ENCODE peak calls at places on chromosome 19, in eight cellular contexts. One of them, this sample, is unnamed.

GRCh38 chr19:6047741-6048231 is 62.5 kb downstream of the RFX2 start:
- DNase-seq in erythroblast: no peak
- DNase-seq in cardiac muscle cell: peak; percentile 70
- DNase-seq in glutamatergic neuron: peak; percentile 64
- DNase-seq in effector CD8-positive, alpha-beta T cell: no peak
- DNase-seq in stomach: no peak
- DNase-seq in endothelial cell: peak; percentile 67
- DNase-seq in GM12892: no peak
- DNase-seq in this sample: peak; percentile 62

GRCh38 chr19:41887711-41888382 is 4.9 kb downstream of the ARHGEF1 start:
- DNase-seq in endothelial cell: no peak
- DNase-seq in erythroblast: no peak
- DNase-seq in effector CD8-positive, alpha-beta T cell: peak; percentile 62
- DNase-seq in glutamatergic neuron: no peak
- DNase-seq in GM12892: no peak
- DNase-seq in stomach: peak; percentile 76
- DNase-seq in cardiac muscle cell: no peak
- DNase-seq in this sample: peak; percentile 94

GRCh38 chr19:13366529-13367143 is 139.6 kb downstream of the CACNA1A start:
- DNase-seq in effector CD8-positive, alpha-beta T cell: no peak
- DNase-seq in cardiac muscle cell: peak; percentile 36
- DNase-seq in GM12892: no peak
- DNase-seq in stomach: no peak
- DNase-seq in endothelial cell: peak; percentile 21
- DNase-seq in glutamatergic neuron: peak; percentile 17
- DNase-seq in erythroblast: peak; percentile 16
- DNase-seq in this sample: no peak

GRCh38 chr19:10289167-10289835 is 451 bp upstream of the ICAM5 start:
- DNase-seq in erythroblast: peak; percentile 91
- DNase-seq in cardiac muscle cell: peak; percentile 77
- DNase-seq in effector CD8-positive, alpha-beta T cell: peak; percentile 40
- DNase-seq in endothelial cell: no peak
- DNase-seq in stomach: peak; percentile 37
- DNase-seq in glutamatergic neuron: peak; percentile 46
- DNase-seq in GM12892: no peak
- DNase-seq in this sample: peak; percentile 68

GRCh38 chr19:16383584-16384161 is 59.0 kb downstream of the KLF2 start:
- DNase-seq in stomach: no peak
- DNase-seq in GM12892: no peak
- DNase-seq in endothelial cell: no peak
- DNase-seq in erythroblast: no peak
- DNase-seq in effector CD8-positive, alpha-beta T cell: no peak
- DNase-seq in glutamatergic neuron: no peak
- DNase-seq in cardiac muscle cell: no peak
- DNase-seq in this sample: no peak

GRCh38 chr19:33819875-33820781 is 23.5 kb downstream of the KCTD15 start:
- DNase-seq in glutamatergic neuron: peak; percentile 61
- DNase-seq in cardiac muscle cell: peak; percentile 63
- DNase-seq in effector CD8-positive, alpha-beta T cell: no peak
- DNase-seq in endothelial cell: peak; percentile 55
- DNase-seq in stomach: peak; percentile 88
- DNase-seq in erythroblast: peak; percentile 81
- DNase-seq in GM12892: no peak
- DNase-seq in this sample: peak; percentile 85

GRCh38 chr19:29379257-29379986 is 146.4 kb upstream of the VSTM2B start:
- DNase-seq in cardiac muscle cell: no peak
- DNase-seq in erythroblast: no peak
- DNase-seq in endothelial cell: no peak
- DNase-seq in glutamatergic neuron: no peak
- DNase-seq in effector CD8-positive, alpha-beta T cell: no peak
- DNase-seq in GM12892: no peak
- DNase-seq in stomach: peak; percentile 16
- DNase-seq in this sample: no peak

GRCh38 chr19:40392123-40392522 is 2.1 kb upstream of the HIPK4 start:
- DNase-seq in GM12892: no peak
- DNase-seq in stomach: no peak
- DNase-seq in endothelial cell: no peak
- DNase-seq in effector CD8-positive, alpha-beta T cell: no peak
- DNase-seq in erythroblast: no peak
- DNase-seq in cardiac muscle cell: no peak
- DNase-seq in glutamatergic neuron: no peak
- DNase-seq in this sample: no peak

GRCh38 chr19:566403-566802 is 6.0 kb upstream of the BSG start:
- DNase-seq in stomach: no peak
- DNase-seq in GM12892: no peak
- DNase-seq in erythroblast: peak; percentile 52
- DNase-seq in cardiac muscle cell: peak; percentile 64
- DNase-seq in endothelial cell: no peak
- DNase-seq in effector CD8-positive, alpha-beta T cell: no peak
- DNase-seq in glutamatergic neuron: no peak
- DNase-seq in this sample: peak; percentile 68

GRCh38 chr19:1172353-1173159 is 1.5 kb downstream of the SBNO2 start:
- DNase-seq in endothelial cell: peak; percentile 41
- DNase-seq in effector CD8-positive, alpha-beta T cell: no peak
- DNase-seq in GM12892: no peak
- DNase-seq in glutamatergic neuron: no peak
- DNase-seq in cardiac muscle cell: no peak
- DNase-seq in erythroblast: no peak
- DNase-seq in stomach: peak; percentile 63
- DNase-seq in this sample: no peak

GRCh38 chr19:14758816-14759215 is 19.5 kb downstream of the ADGRE2 start:
- DNase-seq in glutamatergic neuron: no peak
- DNase-seq in endothelial cell: no peak
- DNase-seq in cardiac muscle cell: no peak
- DNase-seq in stomach: no peak
- DNase-seq in GM12892: no peak
- DNase-seq in erythroblast: no peak
- DNase-seq in effector CD8-positive, alpha-beta T cell: no peak
- DNase-seq in this sample: no peak

GRCh38 chr19:4902796-4903195 is at the start of gene ARRDC5:
- DNase-seq in endothelial cell: no peak
- DNase-seq in stomach: no peak
- DNase-seq in glutamatergic neuron: no peak
- DNase-seq in cardiac muscle cell: no peak
- DNase-seq in erythroblast: no peak
- DNase-seq in effector CD8-positive, alpha-beta T cell: no peak
- DNase-seq in GM12892: no peak
- DNase-seq in this sample: no peak

GRCh38 chr19:51546650-51547396 is 15.4 kb upstream of the SIGLEC6 start:
- DNase-seq in cardiac muscle cell: no peak
- DNase-seq in endothelial cell: peak; percentile 54
- DNase-seq in effector CD8-positive, alpha-beta T cell: no peak
- DNase-seq in erythroblast: peak; percentile 97
- DNase-seq in GM12892: no peak
- DNase-seq in stomach: no peak
- DNase-seq in glutamatergic neuron: no peak
- DNase-seq in this sample: no peak

GRCh38 chr19:31461814-31462539 is 112.7 kb upstream of the TSHZ3 start:
- DNase-seq in stomach: no peak
- DNase-seq in endothelial cell: no peak
- DNase-seq in effector CD8-positive, alpha-beta T cell: no peak
- DNase-seq in cardiac muscle cell: no peak
- DNase-seq in erythroblast: no peak
- DNase-seq in GM12892: no peak
- DNase-seq in glutamatergic neuron: no peak
- DNase-seq in this sample: no peak

GRCh38 chr19:15643387-15643786 is 2.7 kb downstream of the CYP4F3 start:
- DNase-seq in GM12892: no peak
- DNase-seq in erythroblast: no peak
- DNase-seq in effector CD8-positive, alpha-beta T cell: no peak
- DNase-seq in stomach: no peak
- DNase-seq in cardiac muscle cell: no peak
- DNase-seq in glutamatergic neuron: no peak
- DNase-seq in endothelial cell: no peak
- DNase-seq in this sample: no peak

GRCh38 chr19:5254944-5255343 is 85.7 kb downstream of the PTPRS start:
- DNase-seq in erythroblast: no peak
- DNase-seq in glutamatergic neuron: no peak
- DNase-seq in cardiac muscle cell: no peak
- DNase-seq in stomach: no peak
- DNase-seq in GM12892: no peak
- DNase-seq in endothelial cell: no peak
- DNase-seq in effector CD8-positive, alpha-beta T cell: no peak
- DNase-seq in this sample: no peak

GRCh38 chr19:28915737-28916460 is 297.1 kb downstream of the UQCRFS1 start:
- DNase-seq in GM12892: no peak
- DNase-seq in glutamatergic neuron: no peak
- DNase-seq in erythroblast: no peak
- DNase-seq in stomach: no peak
- DNase-seq in cardiac muscle cell: no peak
- DNase-seq in endothelial cell: no peak
- DNase-seq in effector CD8-positive, alpha-beta T cell: no peak
- DNase-seq in this sample: no peak

GRCh38 chr19:12953456-12954149 is 3.4 kb downstream of the GADD45GIP1 start:
- DNase-seq in erythroblast: no peak
- DNase-seq in stomach: no peak
- DNase-seq in glutamatergic neuron: no peak
- DNase-seq in GM12892: no peak
- DNase-seq in effector CD8-positive, alpha-beta T cell: no peak
- DNase-seq in endothelial cell: no peak
- DNase-seq in cardiac muscle cell: no peak
- DNase-seq in this sample: no peak

GRCh38 chr19:3370214-3370720 is 3.9 kb downstream of the NFIC start:
- DNase-seq in stomach: no peak
- DNase-seq in effector CD8-positive, alpha-beta T cell: no peak
- DNase-seq in endothelial cell: no peak
- DNase-seq in glutamatergic neuron: no peak
- DNase-seq in cardiac muscle cell: no peak
- DNase-seq in erythroblast: no peak
- DNase-seq in GM12892: no peak
- DNase-seq in this sample: no peak